ENCODE peak calls at places on chromosomes 3 and 15, in six cellular contexts. F is fibroblast of lung, S is left ventricle myocardium inferior, M is astrocyte, Z is cardiac muscle cell, P is tibial nerve. X is an unnamed sample. For H3K4me1, the result is how much of the 10 kb centered on the place peaks cover.

GRCh38 chr3:159149633-159150032 is 347.8 kb downstream of the MFSD1 start:
- DNase-seq in F (no peak), S (no peak), M (no peak), Z (no peak), P (no peak), X (no peak)

GRCh38 chr3:177610677-177611654 is 413.7 kb upstream of the TBL1XR1 start:
- DNase-seq in F (peak), S (no peak), M (peak), Z (no peak), P (no peak), X (no peak)

GRCh38 chr15:48582472-48583235 is 62.9 kb downstream of the FBN1 start:
- DNase-seq in F (peak), S (no peak), M (peak), Z (peak), P (no peak), X (peak)

GRCh38 chr3:141945726-141946125 is 69.3 kb downstream of the ATP1B3 start:
- DNase-seq in F (no peak), S (no peak), M (no peak), Z (no peak), P (no peak), X (no peak)

GRCh38 chr3:120614765-120615164 is 18.6 kb downstream of the NDUFB4 start:
- DNase-seq in F (no peak), S (no peak), M (no peak), Z (no peak), P (no peak), X (no peak)

GRCh38 chr15:85581495-85581894 is 201.1 kb downstream of the AKAP13 start:
- DNase-seq in F (no peak), S (peak), M (no peak), Z (peak), P (peak), X (no peak)

GRCh38 chr3:134483195-134483890 is 2.4 kb downstream of the ANAPC13 start:
- DNase-seq in F (peak), S (no peak), M (peak), Z (peak), P (no peak), X (peak)

GRCh38 chr3:136343873-136344281 is 93.7 kb downstream of the PCCB start:
- DNase-seq in F (peak), S (peak), M (peak), Z (peak), P (peak), X (peak)

GRCh38 chr3:32888739-32889138 is 62.7 kb upstream of the CCR4 start:
- DNase-seq in F (no peak), S (no peak), M (no peak), Z (no peak), P (no peak), X (no peak)

GRCh38 chr3:23440416-23441294 is 237.5 kb downstream of the UBE2E2 start:
- DNase-seq in F (no peak), S (no peak), M (no peak), Z (no peak), P (no peak), X (no peak)

GRCh38 chr15:101162701-101163483 is 89.0 kb downstream of the CHSY1 start:
- DNase-seq in F (no peak), S (peak), M (no peak), Z (peak), P (no peak), X (no peak)

GRCh38 chr15:66151809-66152208 is 101.7 kb downstream of the MEGF11 start:
- DNase-seq in F (no peak), S (peak), M (no peak), Z (no peak), P (no peak), X (no peak)

GRCh38 chr3:117853923-117854322 is 1144.3 kb downstream of the TUSC7 start:
- DNase-seq in F (peak), S (no peak), M (peak), Z (peak), P (no peak), X (no peak)

GRCh38 chr3:128153156-128154011 is at the start of gene EEFSEC:
- DNase-seq in F (peak), S (peak), M (peak), Z (peak), P (peak), X (peak)
- TF ChIP-seq CTCF in F (no peak), S (no peak), M (no peak), Z (no peak), P (no peak), X (no peak)

GRCh38 chr3:187172929-187173328 is 24.4 kb upstream of the RTP1 start:
- DNase-seq in F (no peak), S (no peak), M (no peak), Z (no peak), P (no peak), X (no peak)
- H3K27ac ChIP-seq in F (no peak), S (no peak), M (no peak), Z (no peak), P (no peak), X (no peak)

GRCh38 chr3:182139627-182140357 is 428.1 kb downstream of the SOX2 start:
- DNase-seq in F (no peak), S (no peak), M (no peak), Z (no peak), P (no peak), X (no peak)
- H3K4me1 ChIP-seq in F (under half), S (under half), M (under half), Z (under half), P (under half), X (under half)

DNA sequence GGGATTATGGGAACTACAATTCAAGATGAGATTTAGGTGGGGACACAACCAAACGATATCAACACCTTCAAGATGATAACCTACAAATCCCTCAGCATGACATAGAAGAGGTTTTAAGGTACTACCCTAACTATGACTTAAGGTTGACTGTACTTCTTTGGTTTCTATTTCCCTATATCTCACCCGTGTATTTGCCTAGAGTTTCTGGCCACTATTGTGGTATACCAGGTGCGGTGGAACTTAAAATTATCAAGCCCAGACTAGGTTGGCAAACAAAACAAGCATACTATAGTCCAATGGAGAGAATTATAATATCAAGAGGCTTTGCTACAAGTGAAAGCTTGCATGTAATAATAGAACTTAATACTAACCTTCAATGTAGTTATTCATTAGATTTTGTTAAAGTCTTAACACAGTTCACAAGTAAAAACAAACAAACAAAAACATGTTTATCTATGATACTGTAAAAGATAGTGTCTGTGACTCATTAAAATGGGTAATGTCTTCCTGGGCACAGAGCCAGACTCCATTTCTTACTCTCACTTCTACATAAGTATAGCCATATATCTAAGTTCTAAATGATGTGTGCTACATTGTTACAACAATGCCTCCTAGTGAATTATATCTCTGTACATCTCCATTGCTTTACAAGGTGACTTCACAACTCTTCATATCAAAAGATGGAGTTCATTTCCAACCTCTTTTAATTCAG is 479.1 kb downstream of the ZBBX start:
- DNase-seq in F (no peak), S (no peak), M (no peak), Z (no peak), P (no peak), X (peak)
- TF ChIP-seq CTCF in F (no peak), S (no peak), M (no peak), Z (no peak), P (no peak), X (peak)

DNA sequence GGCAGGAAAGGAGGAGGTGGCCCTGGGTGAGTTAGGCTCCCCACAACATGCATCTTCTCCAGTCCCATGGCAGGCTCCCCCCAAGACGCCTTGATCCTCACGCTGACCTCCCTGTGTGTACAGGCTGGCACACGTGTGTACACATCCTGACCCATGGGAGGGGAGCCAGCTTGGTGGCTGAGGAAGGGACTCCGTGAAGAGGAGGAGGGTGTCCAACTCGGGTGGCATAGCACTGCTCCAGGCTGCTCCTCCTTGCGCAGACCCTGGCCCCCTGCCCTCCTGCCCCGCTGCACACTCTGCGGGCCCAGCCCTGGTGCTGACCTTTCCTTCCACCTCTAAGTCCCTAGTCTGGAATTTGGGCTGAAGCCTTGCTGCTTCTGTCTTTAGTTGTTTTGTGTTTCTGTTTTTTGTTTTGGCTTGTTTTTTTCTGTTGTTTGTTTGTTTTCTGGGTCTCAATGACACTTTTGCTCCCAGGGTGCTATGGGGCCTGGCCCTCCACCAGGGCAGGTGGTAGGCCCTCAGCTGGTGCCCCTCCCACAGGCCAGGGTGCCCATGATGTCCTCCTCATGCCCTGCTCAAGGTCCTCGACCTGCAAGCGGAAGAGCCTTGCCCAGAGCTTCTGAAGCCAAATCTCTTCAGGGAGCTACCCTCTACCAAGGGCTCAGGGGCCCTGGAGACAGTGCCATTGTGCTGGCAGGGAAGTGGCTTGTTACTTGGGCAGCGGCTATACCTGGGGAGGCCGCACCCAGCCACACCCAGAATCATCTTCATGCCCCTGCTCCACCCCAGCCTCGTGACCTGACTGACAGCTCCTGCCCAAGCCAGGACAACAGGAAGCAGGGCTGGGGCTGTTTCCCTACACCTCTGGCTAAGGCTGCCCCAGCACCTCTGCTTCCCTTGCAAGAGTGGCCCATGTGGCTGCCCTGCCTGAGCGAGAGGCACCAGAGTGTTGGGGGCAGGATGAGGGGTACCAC is 5.1 kb downstream of the EPHB3 start:
- DNase-seq in F (no peak), S (no peak), M (no peak), Z (no peak), P (no peak), X (no peak)
- H3K27ac ChIP-seq in F (peak), S (no peak), M (no peak), Z (peak), P (peak), X (peak)

DNA sequence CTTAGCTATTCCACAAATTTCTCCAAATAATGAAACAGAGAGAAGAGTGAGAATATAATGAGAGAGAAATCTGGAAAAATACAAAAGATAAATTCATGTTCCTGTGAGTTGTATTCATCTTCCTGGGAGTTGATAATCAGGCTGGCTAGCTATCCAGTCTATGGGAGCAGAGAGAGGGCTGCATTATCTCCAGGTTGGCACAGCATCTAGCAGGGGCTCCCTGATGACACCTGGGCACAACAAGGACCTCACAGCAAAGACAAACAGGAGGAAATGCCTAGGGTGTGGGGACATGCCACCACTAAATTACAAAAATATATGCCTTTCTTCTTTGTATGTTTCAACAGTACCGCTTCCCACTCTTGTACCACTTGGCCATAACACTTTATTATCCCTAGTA is 1.9 kb downstream of the EHD4 start:
- DNase-seq in F (no peak), S (no peak), M (no peak), Z (no peak), P (no peak), X (no peak)
- H3K4me1 ChIP-seq in F (under half), S (half or more), M (under half), Z (under half), P (under half), X (under half)

GRCh38 chr15:63505842-63506222 is 1.4 kb downstream of the USP3 start:
- DNase-seq in F (peak), S (no peak), M (peak), Z (no peak), P (no peak), X (no peak)

GRCh38 chr15:63503739-63504246 is 600 bp upstream of the USP3 start:
- DNase-seq in F (peak), S (no peak), M (peak), Z (peak), P (peak), X (peak)

GRCh38 chr15:63506537-63507035 is 2.2 kb downstream of the USP3 start:
- DNase-seq in F (peak), S (no peak), M (peak), Z (no peak), P (no peak), X (no peak)

GRCh38 chr15:63504247-63504978 is at the start of gene USP3:
- DNase-seq in F (peak), S (peak), M (peak), Z (peak), P (peak), X (peak)

GRCh38 chr15:63504979-63505841 is 817 bp downstream of the USP3 start:
- DNase-seq in F (peak), S (peak), M (peak), Z (peak), P (no peak), X (no peak)
- TF ChIP-seq CTCF in F (no peak), S (peak), M (no peak), Z (peak), P (no peak), X (peak)

GRCh38 chr3:16439848-16440708 is 73.4 kb downstream of the RFTN1 start:
- DNase-seq in F (no peak), S (no peak), M (no peak), Z (no peak), P (no peak), X (no peak)

GRCh38 chr3:16442730-16443129 is 70.8 kb downstream of the RFTN1 start:
- DNase-seq in F (no peak), S (no peak), M (no peak), Z (no peak), P (no peak), X (no peak)

GRCh38 chr3:16441306-16441898 is 72.1 kb downstream of the RFTN1 start:
- DNase-seq in F (peak), S (no peak), M (peak), Z (peak), P (no peak), X (no peak)

GRCh38 chr3:16437640-16438039 is 75.9 kb downstream of the RFTN1 start:
- DNase-seq in F (no peak), S (no peak), M (no peak), Z (no peak), P (no peak), X (no peak)

GRCh38 chr3:16439163-16439847 is 74.2 kb downstream of the RFTN1 start:
- DNase-seq in F (peak), S (no peak), M (peak), Z (peak), P (no peak), X (no peak)
- H3K27ac ChIP-seq in F (no peak), S (peak), M (no peak), Z (peak), P (peak), X (no peak)

DNA sequence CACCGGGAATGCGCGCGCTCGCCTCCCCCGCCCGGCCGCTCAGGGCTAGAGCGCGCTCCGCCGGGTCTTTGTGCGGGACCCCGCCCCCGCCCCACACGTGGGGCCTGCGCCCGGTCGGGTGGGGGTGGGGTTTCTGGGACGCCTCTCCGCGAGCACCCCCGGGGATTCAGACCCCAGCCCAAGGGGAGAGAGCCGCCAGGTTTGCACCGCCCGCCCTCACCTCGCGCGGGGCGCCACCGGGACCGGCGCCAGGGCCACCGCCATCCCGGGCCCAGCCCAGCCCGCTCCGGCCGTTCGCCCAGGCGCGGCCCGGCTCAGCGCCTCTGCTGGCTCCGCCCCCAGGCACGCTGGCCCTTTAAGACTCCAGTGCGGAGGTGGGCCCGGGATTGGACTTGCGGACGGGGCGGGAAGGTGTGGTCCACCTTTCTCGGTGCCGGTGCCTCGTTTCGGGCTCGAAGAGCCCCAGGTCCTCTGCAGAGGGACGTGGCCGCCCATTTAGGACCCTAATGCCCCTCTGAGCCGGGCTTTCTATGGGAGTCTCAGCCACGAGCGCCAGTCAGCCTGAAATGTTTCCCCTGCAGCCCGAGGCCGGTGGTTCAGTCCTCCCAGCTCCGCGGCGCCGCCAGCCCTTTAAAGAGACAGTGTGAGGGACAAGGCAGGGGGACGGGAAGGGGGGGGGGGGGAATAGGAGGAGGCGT is 1.2 kb downstream of the HYAL2 start:
- DNase-seq in F (peak), S (peak), M (peak), Z (peak), P (peak), X (peak)
- H3K4me1 ChIP-seq in F (under half), S (half or more), M (under half), Z (under half), P (under half), X (under half)

GRCh38 chr3:160725326-160725725 is 30.7 kb upstream of the PPM1L start:
- DNase-seq in F (no peak), S (no peak), M (no peak), Z (no peak), P (no peak), X (peak)

GRCh38 chr3:160722331-160722730 is 33.7 kb upstream of the PPM1L start:
- DNase-seq in F (no peak), S (no peak), M (no peak), Z (no peak), P (no peak), X (no peak)

GRCh38 chr3:160719710-160720109 is 36.3 kb upstream of the PPM1L start:
- DNase-seq in F (no peak), S (no peak), M (no peak), Z (no peak), P (no peak), X (no peak)

DNA sequence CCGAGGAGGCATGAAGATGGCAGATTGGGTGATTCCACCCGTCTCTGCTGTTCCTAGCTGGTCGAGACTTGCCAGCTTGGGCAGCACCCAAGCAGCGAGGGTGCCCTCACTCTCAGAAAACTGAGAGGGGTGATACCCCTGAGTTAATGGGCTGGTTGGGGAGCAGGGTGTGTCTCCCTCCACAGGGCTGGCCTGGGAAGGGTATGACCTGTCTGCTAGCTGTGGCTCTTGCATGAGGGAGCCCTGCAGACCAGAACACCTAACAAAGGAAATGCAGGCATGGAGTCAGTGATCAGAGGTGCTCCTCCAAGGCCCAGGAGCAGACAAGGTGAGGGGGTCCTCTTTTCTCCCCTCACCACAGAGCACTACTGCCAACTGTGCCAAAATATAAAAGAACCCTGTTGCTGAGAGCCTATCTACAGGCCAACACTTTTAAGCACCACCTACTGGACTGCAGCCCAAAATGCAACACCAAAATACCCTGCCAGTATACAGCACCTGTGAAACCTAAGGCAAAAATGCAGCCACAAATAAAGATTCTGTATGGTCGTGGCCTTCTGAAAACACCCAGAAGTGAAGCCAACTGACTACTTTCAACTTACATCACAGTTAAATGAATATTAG is 35.8 kb upstream of the PPM1L start:
- DNase-seq in F (no peak), S (no peak), M (no peak), Z (no peak), P (no peak), X (peak)
- TF ChIP-seq CTCF in F (no peak), S (peak), M (peak), Z (peak), P (no peak), X (peak)